ENCODE peak calls at places on chromosomes 5 and 9, in four cellular contexts. K, B, D and S are unnamed samples.

GRCh38 chr9:127931092-127931881 is 710 bp upstream of the PIP5KL1 start:
- DNase-seq in K (peak), B (peak), D (no peak), S (peak)

GRCh38 chr5:32541241-32541640 is 44.1 kb upstream of the SUB1 start:
- DNase-seq in K (no peak), B (no peak), D (no peak), S (no peak)

GRCh38 chr5:103273952-103274351 is 15.4 kb downstream of the MACIR start:
- DNase-seq in K (peak), B (no peak), D (no peak), S (peak)

GRCh38 chr5:83744851-83745250 is 24.2 kb upstream of the HAPLN1 start:
- DNase-seq in K (no peak), B (no peak), D (no peak), S (no peak)

GRCh38 chr9:120902824-120903608 is 23.6 kb downstream of the TRAF1 start:
- DNase-seq in K (no peak), B (no peak), D (no peak), S (no peak)

GRCh38 chr5:134503088-134503936 is 22.2 kb upstream of the JADE2 start:
- DNase-seq in K (peak), B (no peak), D (peak), S (peak)

GRCh38 chr9:121736147-121736721 is 84.8 kb downstream of the DAB2IP start:
- DNase-seq in K (peak), B (peak), D (no peak), S (no peak)

GRCh38 chr9:127347831-127348699 is 48.9 kb upstream of the SLC2A8 start:
- DNase-seq in K (peak), B (no peak), D (no peak), S (no peak)

GRCh38 chr5:68172314-68172713 is 43.2 kb upstream of the PIK3R1 start:
- DNase-seq in K (no peak), B (peak), D (no peak), S (no peak)

GRCh38 chr9:12723409-12724028 is 30.3 kb downstream of the TYRP1 start:
- DNase-seq in K (peak), B (no peak), D (peak), S (peak)

GRCh38 chr9:73026375-73026774 is 73.5 kb upstream of the ALDH1A1 start:
- DNase-seq in K (no peak), B (no peak), D (no peak), S (no peak)

GRCh38 chr5:56746553-56746952 is 68.8 kb upstream of the MAP3K1 start:
- DNase-seq in K (no peak), B (no peak), D (no peak), S (no peak)

GRCh38 chr9:114382951-114383865 is 4.6 kb downstream of the AKNA start:
- DNase-seq in K (peak), B (peak), D (no peak), S (no peak)
- TF ChIP-seq CTCF in K (no peak), B (peak), D (no peak), S (no peak)

GRCh38 chr9:97861148-97861475 is 8.1 kb downstream of the FOXE1 start:
- DNase-seq in K (no peak), B (no peak), D (no peak), S (no peak)
- H3K4me3 ChIP-seq in K (no peak), B (no peak), D (no peak), S (no peak)

DNA sequence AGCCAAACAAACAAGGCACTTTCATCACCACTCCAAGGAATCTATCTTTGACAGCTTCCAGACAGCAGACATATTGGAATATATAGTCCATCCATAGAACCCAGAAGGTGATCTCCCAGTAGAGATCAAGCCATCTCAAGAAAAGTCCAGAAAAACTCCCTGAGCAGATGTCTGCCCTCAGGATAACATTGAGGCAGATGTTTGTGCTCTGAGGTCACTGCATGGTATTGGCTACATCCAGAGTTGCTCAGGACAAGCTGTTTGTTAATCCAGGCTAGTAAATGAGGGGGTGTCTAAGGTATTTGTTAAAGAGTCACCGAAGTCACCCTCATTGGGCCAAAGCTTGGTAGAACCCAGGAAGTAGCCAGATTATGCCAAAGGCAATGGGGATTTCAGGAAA is 556.3 kb upstream of the KLF4 start:
- DNase-seq in K (no peak), B (no peak), D (no peak), S (no peak)
- TF ChIP-seq EZH2phosphoT487 in K (no peak), B (no peak), D (no peak), S (no peak)

DNA sequence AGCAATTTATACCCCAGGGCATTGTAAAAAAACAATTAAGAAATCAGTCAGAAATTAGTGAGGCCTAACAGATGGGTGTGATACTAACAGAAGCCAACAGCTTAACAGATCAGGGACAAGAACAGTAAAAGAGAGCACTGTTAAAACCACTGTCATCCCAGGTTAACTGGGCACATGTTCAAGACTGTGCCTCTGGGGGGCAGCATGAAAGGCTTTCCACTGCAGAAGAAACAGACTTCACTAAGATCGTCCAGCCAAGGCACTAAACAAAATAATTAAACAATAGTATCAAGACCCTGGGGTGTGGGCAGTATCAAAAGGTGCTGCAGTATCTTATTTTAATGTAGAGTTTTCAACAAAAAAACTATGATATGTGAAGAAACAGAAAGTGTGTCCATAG is 43.5 kb downstream of the FBN2 start:
- DNase-seq in K (peak), B (peak), D (no peak), S (peak)
- TF ChIP-seq CTCF in K (peak), B (peak), D (no peak), S (peak)